ENCODE peak calls at places on chromosomes 6 and 20, in five cellular contexts. E is GM23338, A is psoas muscle, C is lung, G is tibial artery. B is an unnamed sample. For H3K4me1, the result is how much of the 10 kb centered on the place peaks cover.

GRCh38 chr6:31037692-31038091 is 27.4 kb downstream of the MUC22 start:
- DNase-seq in E (no peak), A (no peak), C (no peak), G (no peak), B (peak)

GRCh38 chr20:43812216-43812615 is 85.4 kb upstream of the GTSF1L start:
- DNase-seq in E (no peak), A (no peak), C (no peak), G (no peak), B (no peak)

GRCh38 chr6:3699231-3699630 is 52.3 kb downstream of the PXDC1 start:
- DNase-seq in E (no peak), A (no peak), C (no peak), G (no peak), B (no peak)

GRCh38 chr6:39347906-39348585 is 25.5 kb upstream of the KCNK16 start:
- DNase-seq in E (peak), A (peak), C (peak), G (peak), B (peak)

GRCh38 chr6:93423542-93423941 is 4.2 kb upstream of the EPHA7 start:
- DNase-seq in E (peak), A (peak), C (no peak), G (no peak), B (no peak)

GRCh38 chr6:34865107-34865506 is 22.7 kb downstream of the TAF11 start:
- DNase-seq in E (no peak), A (no peak), C (no peak), G (no peak), B (no peak)

GRCh38 chr20:63381781-63382431 is 20.8 kb upstream of the CHRNA4 start:
- DNase-seq in E (peak), A (no peak), C (no peak), G (no peak), B (no peak)

GRCh38 chr6:93176070-93176469 is 243.3 kb downstream of the EPHA7 start:
- DNase-seq in E (peak), A (no peak), C (no peak), G (no peak), B (no peak)

GRCh38 chr20:44683263-44684046 is 31.7 kb upstream of the CCN5 start:
- DNase-seq in E (peak), A (no peak), C (no peak), G (no peak), B (peak)

GRCh38 chr6:129575378-129576118 is 134.4 kb downstream of the ARHGAP18 start:
- DNase-seq in E (peak), A (no peak), C (no peak), G (no peak), B (peak)

GRCh38 chr6:43910638-43911353 is 140.8 kb downstream of the VEGFA start:
- DNase-seq in E (no peak), A (no peak), C (no peak), G (no peak), B (peak)

GRCh38 chr6:83221886-83222479 is 28.8 kb downstream of the RWDD2A start:
- DNase-seq in E (peak), A (no peak), C (no peak), G (no peak), B (peak)

GRCh38 chr6:105432797-105433196 is 29.9 kb upstream of the PREP start:
- DNase-seq in E (peak), A (no peak), C (no peak), G (no peak), B (peak)

GRCh38 chr6:50330347-50330746 is 280.6 kb upstream of the DEFB112 start:
- DNase-seq in E (no peak), A (no peak), C (no peak), G (no peak), B (no peak)

GRCh38 chr6:170441316-170441715 is 111.8 kb downstream of the PSMB1 start:
- DNase-seq in E (no peak), A (no peak), C (no peak), G (no peak), B (no peak)

GRCh38 chr6:31645325-31645724 is 7.1 kb downstream of the BAG6 start:
- DNase-seq in E (no peak), A (no peak), C (no peak), G (no peak), B (no peak)

GRCh38 chr6:70108230-70108629 is 194.7 kb downstream of the COL9A1 start:
- DNase-seq in E (peak), A (no peak), C (no peak), G (no peak), B (peak)

GRCh38 chr6:148565931-148566663 is 180.7 kb upstream of the UST start:
- DNase-seq in E (no peak), A (peak), C (no peak), G (peak), B (peak)

GRCh38 chr20:62540504-62540903 is 64.7 kb upstream of the GATA5 start:
- DNase-seq in E (peak), A (no peak), C (no peak), G (no peak), B (no peak)

GRCh38 chr20:8116067-8116811 is 15.8 kb upstream of the PLCB1 start:
- DNase-seq in E (no peak), A (no peak), C (no peak), G (no peak), B (peak)

GRCh38 chr20:63217706-63218105 is 1.8 kb upstream of the YTHDF1 start:
- DNase-seq in E (no peak), A (no peak), C (no peak), G (no peak), B (no peak)

GRCh38 chr20:42043921-42044320 is 425.7 kb upstream of the CHD6 start:
- DNase-seq in E (no peak), A (no peak), C (no peak), G (no peak), B (no peak)

GRCh38 chr20:42046686-42047085 is 428.5 kb upstream of the CHD6 start:
- DNase-seq in E (no peak), A (no peak), C (no peak), G (no peak), B (no peak)

GRCh38 chr20:42041000-42041565 is 422.9 kb upstream of the CHD6 start:
- DNase-seq in E (no peak), A (no peak), C (no peak), G (no peak), B (no peak)
- TF ChIP-seq CTCF in E (no peak), A (no peak), C (no peak), G (no peak), B (no peak)

DNA sequence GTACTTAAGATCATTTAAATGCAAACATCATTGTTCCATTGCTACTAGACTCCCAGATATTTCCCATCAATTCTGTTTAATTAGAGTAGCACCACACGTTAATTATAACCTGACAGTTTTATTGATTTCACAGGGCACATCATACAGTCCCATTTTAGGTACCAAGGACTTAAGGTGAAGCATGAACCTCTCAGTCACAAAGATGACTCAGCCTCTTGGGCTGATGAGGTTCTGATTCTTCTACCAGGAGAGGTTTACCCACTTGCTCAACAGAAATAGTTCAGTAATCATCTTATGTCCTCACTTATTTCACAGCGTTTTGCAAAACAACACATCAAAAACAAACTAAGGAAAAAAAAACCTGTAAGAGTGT is 98.5 kb downstream of the HIVEP2 start:
- DNase-seq in E (no peak), A (no peak), C (no peak), G (no peak), B (no peak)
- H3K4me1 ChIP-seq in E (half or more), A (half or more), C (under half), G (under half), B (half or more)

GRCh38 chr6:13913226-13914001 is 11.3 kb upstream of the RNF182 start:
- DNase-seq in E (no peak), A (no peak), C (no peak), G (no peak), B (no peak)
- TF ChIP-seq CTCF in E (no peak), A (no peak), C (no peak), G (no peak), B (no peak)

DNA sequence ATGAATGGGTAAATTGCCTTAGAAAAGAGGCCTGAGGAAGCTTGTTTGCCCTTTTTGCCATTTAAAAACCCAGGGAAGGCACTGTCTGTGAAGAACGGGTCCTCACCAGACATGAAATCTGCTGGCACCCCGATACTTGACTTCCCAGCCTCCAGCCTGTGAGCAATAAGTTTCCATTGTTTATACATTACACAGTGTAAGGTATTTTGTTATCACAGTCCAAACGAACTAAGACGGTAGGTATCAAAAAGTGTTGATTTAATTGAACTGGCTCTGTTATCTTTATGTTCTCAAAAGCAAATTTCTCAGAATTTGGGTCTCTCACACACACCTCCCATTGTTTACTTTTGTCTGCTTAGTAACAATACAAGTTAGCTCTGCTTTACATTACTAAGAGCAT is 181.1 kb upstream of the MARCKS start:
- DNase-seq in E (no peak), A (no peak), C (no peak), G (no peak), B (no peak)
- H3K4me1 ChIP-seq in E (under half), A (under half), C (under half), G (under half), B (under half)

B was measured in foreskin keratinocyte.